ENCODE peak calls at places on chromosome 7, in five cellular contexts. Q is tibial artery, E is kidney, H is GM12864, W is body of pancreas. T is an unnamed sample.

GRCh38 chr7:151699147-151699546 is 177.8 kb downstream of the PRKAG2 start:
- DNase-seq in H (no peak), Q (no peak), E (peak), W (no peak), T (no peak)

GRCh38 chr7:2040201-2040892 is 192.4 kb downstream of the MAD1L1 start:
- DNase-seq in E (peak), W (no peak), Q (peak), H (no peak), T (peak)

GRCh38 chr7:150631866-150632864 is at the start of gene GIMAP6:
- DNase-seq in H (no peak), W (no peak), E (no peak), Q (no peak), T (no peak)

GRCh38 chr7:130162196-130162595 is 43.0 kb downstream of the TMEM209 start:
- DNase-seq in W (no peak), E (no peak), Q (no peak), H (no peak), T (no peak)

GRCh38 chr7:140656548-140657515 is 15.9 kb upstream of the ADCK2 start:
- DNase-seq in H (no peak), W (peak), E (no peak), Q (peak), T (peak)

GRCh38 chr7:114865564-114865963 is 56.3 kb upstream of the MDFIC start:
- DNase-seq in W (peak), Q (peak), E (no peak), H (peak), T (no peak)

GRCh38 chr7:27172388-27172774 is 1.7 kb downstream of the HOXA10 start:
- DNase-seq in E (peak), H (no peak), W (no peak), Q (peak), T (peak)

GRCh38 chr7:2571409-2571808 is 12.6 kb downstream of the IQCE start:
- DNase-seq in H (no peak), W (no peak), E (no peak), Q (no peak), T (peak)

GRCh38 chr7:68783671-68784070 is 814.6 kb upstream of the AUTS2 start:
- DNase-seq in Q (no peak), E (no peak), H (no peak), W (no peak), T (no peak)

GRCh38 chr7:151269511-151269910 is 21.0 kb upstream of the SMARCD3 start:
- DNase-seq in E (no peak), H (no peak), Q (no peak), W (no peak), T (no peak)

GRCh38 chr7:157469181-157470016 is 132.6 kb downstream of the DNAJB6 start:
- DNase-seq in W (no peak), Q (peak), E (no peak), H (no peak), T (no peak)

GRCh38 chr7:4479367-4480039 is 202.6 kb upstream of the FOXK1 start:
- DNase-seq in E (no peak), H (peak), Q (no peak), W (peak), T (no peak)

GRCh38 chr7:113659419-113659818 is 259.4 kb downstream of the PPP1R3A start:
- DNase-seq in Q (no peak), H (no peak), E (no peak), W (no peak), T (no peak)

GRCh38 chr7:47581442-47581820 is 480 bp downstream of the TNS3 start:
- DNase-seq in Q (no peak), H (no peak), E (peak), W (peak), T (no peak)

GRCh38 chr7:24946467-24946866 is 33.5 kb downstream of the OSBPL3 start:
- DNase-seq in E (no peak), H (no peak), W (no peak), Q (no peak), T (no peak)

GRCh38 chr7:100686822-100687211 is 7.2 kb downstream of the GIGYF1 start:
- DNase-seq in E (peak), W (no peak), Q (peak), H (no peak), T (no peak)

GRCh38 chr7:81236560-81236959 is 317.7 kb upstream of the SEMA3C start:
- DNase-seq in E (no peak), Q (no peak), W (no peak), H (no peak), T (no peak)

GRCh38 chr7:158125721-158126120 is 461.9 kb downstream of the PTPRN2 start:
- DNase-seq in Q (peak), E (peak), W (no peak), H (no peak), T (peak)

GRCh38 chr7:107090452-107090851 is 45.9 kb downstream of the PRKAR2B start:
- DNase-seq in Q (no peak), E (no peak), H (no peak), W (no peak), T (no peak)

GRCh38 chr7:107327986-107328569 is 141.8 kb upstream of the GPR22 start:
- DNase-seq in H (no peak), Q (no peak), E (no peak), W (no peak), T (no peak)

GRCh38 chr7:84187813-84188212 is 6.8 kb downstream of the SEMA3A start:
- DNase-seq in H (no peak), Q (no peak), W (no peak), E (no peak), T (no peak)

GRCh38 chr7:91135703-91136102 is 128.5 kb upstream of the FZD1 start:
- DNase-seq in Q (no peak), E (no peak), W (no peak), H (no peak), T (no peak)

GRCh38 chr7:22875475-22875874 is 52.8 kb upstream of the TOMM7 start:
- DNase-seq in Q (no peak), H (no peak), W (no peak), E (no peak), T (no peak)

GRCh38 chr7:22876986-22877729 is 54.5 kb upstream of the TOMM7 start:
- DNase-seq in W (no peak), Q (no peak), H (no peak), E (no peak), T (no peak)

GRCh38 chr7:22879285-22879684 is 56.6 kb upstream of the TOMM7 start:
- DNase-seq in E (no peak), W (no peak), Q (no peak), H (no peak), T (no peak)

GRCh38 chr7:22872087-22872807 is 49.6 kb upstream of the TOMM7 start:
- DNase-seq in Q (no peak), E (no peak), W (no peak), H (no peak), T (no peak)

GRCh38 chr7:22874904-22875303 is 52.3 kb upstream of the TOMM7 start:
- DNase-seq in E (no peak), H (no peak), Q (no peak), W (no peak), T (no peak)
- H3K4me3 ChIP-seq in E (no peak), H (no peak), Q (no peak), W (no peak), T (no peak)

DNA sequence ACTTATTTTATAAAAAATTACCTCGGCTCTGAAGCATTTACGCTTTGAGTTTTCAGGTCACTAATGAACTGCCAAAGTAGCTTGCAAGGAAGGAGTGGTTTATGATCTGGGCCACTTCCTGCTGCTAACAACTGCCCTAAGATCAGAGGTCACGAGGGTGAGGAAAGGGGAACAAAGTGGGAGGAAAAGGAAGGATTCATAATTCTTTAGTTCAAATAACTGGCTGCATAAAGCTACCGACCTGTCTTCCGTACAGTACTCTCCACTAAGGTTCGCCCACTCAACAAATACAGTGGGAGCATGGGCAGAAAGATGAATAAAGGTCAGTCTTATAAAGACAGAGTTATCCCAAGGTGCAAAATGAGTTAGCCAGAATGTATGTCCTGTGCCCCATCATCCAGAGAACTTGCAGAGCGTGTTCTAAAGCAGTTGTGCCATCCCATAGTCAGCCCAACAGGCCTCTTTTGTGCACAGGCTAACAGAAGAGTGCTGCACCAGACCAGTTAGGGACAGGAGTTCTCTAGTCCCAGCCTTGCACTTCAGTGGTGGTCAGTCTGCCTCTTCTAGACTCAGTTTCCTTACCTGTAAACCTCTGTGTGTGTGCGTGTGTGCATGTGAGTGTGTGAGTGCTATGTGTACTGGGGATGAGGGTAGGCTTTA is 65.9 kb downstream of the CREB3L2 start:
- DNase-seq in Q (no peak), E (no peak), W (no peak), H (no peak), T (no peak)
- H3K4me3 ChIP-seq in Q (no peak), E (no peak), W (no peak), H (no peak), T (no peak)

GRCh38 chr7:123537026-123537642 is 2.7 kb upstream of the IQUB start:
- DNase-seq in Q (no peak), H (no peak), W (no peak), E (no peak), T (no peak)

GRCh38 chr7:123533929-123534382 is 439 bp downstream of the IQUB start:
- DNase-seq in H (no peak), W (no peak), Q (no peak), E (no peak), T (no peak)

GRCh38 chr7:123533553-123533917 is 860 bp downstream of the IQUB start:
- DNase-seq in H (no peak), W (no peak), Q (no peak), E (no peak), T (no peak)

GRCh38 chr7:123534383-123535260 is at the start of gene IQUB:
- DNase-seq in E (peak), H (peak), Q (peak), W (peak), T (peak)

DNA sequence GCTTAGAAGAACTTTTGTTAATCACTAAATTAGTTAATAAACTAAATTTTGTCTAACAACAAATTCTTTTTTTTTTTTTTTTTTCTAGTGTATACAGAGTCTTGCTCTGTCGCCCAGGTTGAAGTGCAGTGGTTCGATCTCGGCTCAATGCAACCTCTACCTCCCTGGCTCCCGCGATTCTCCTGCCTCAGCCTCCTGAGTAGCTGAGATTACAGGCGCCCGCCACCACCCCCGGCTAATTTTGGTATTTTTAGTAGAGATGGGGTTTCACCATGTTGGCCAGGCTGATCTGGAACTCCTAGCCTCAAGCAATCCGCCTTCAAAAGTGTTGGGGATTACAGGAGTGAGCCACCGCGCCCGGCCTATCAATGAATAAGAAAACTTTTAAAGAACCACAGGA is 1.1 kb upstream of the IQUB start:
- DNase-seq in W (no peak), Q (no peak), E (peak), H (no peak), T (peak)
- H3K4me3 ChIP-seq in W (no peak), Q (peak), E (peak), H (peak), T (no peak)

GRCh38 chr7:290554-291301 is 758 bp downstream of the FOXL3 start:
- DNase-seq in H (no peak), Q (peak), E (no peak), W (peak), T (peak)
- H3K4me3 ChIP-seq in H (no peak), Q (no peak), E (no peak), W (no peak), T (no peak)

GRCh38 chr7:154888690-154889089 is 114.2 kb downstream of the PAXIP1 start:
- DNase-seq in H (no peak), E (no peak), Q (no peak), W (no peak), T (no peak)
- H3K4me3 ChIP-seq in H (no peak), E (no peak), Q (no peak), W (no peak), T (no peak)

DNA sequence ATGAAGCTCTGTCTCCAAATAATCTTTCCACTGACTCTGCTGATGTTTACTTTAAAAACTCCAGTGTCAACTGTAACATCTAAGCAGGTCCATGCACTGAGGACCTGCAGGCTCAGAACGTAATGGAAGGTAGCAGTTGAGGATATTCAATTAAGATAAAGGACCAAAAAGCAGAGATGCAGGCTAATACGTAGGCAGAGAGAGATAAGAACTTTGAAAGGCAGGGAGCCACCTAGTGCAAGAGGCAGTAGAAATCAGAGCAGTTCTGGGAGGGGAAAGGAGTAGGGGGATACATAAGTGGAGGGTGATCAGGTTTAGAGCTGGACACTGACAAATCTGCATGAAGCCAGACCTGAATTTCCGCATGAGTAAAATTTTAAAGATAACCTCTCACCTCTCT is 114.5 kb upstream of the POM121L12 start:
- DNase-seq in Q (no peak), W (no peak), E (no peak), H (no peak), T (no peak)
- H3K4me3 ChIP-seq in Q (no peak), W (no peak), E (no peak), H (no peak), T (no peak)

GRCh38 chr7:142321391-142321790 is 63.5 kb upstream of the PRSS58 start:
- DNase-seq in Q (no peak), E (no peak), H (no peak), W (no peak), T (no peak)

GRCh38 chr7:142320883-142321282 is 63.0 kb upstream of the PRSS58 start:
- DNase-seq in W (no peak), H (no peak), Q (no peak), E (no peak), T (no peak)

GRCh38 chr7:142323706-142324105 is 65.8 kb upstream of the PRSS58 start:
- DNase-seq in E (no peak), H (no peak), W (peak), Q (no peak), T (no peak)

DNA sequence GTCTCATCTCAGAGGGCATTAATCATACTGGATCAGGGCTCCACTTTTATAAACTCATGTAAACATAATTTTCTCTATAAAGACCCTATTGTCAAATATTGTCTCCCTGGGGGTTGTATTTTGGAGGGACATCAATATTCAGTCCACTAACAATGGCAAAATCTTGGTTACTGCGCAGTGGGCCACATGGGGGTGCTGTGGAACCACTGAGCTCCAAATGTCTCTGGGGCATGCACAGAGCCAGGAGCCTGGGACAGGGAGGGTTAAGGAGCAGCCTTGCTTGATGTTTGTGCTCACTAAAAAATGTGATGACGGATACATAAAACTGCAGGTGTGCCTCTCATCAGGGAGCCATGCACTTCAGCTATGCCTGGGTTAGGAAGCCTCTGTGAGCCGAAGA is 62.1 kb upstream of the PRSS58 start:
- DNase-seq in E (no peak), Q (no peak), W (no peak), H (no peak), T (no peak)
- H3K4me3 ChIP-seq in E (no peak), Q (no peak), W (no peak), H (no peak), T (no peak)

DNA sequence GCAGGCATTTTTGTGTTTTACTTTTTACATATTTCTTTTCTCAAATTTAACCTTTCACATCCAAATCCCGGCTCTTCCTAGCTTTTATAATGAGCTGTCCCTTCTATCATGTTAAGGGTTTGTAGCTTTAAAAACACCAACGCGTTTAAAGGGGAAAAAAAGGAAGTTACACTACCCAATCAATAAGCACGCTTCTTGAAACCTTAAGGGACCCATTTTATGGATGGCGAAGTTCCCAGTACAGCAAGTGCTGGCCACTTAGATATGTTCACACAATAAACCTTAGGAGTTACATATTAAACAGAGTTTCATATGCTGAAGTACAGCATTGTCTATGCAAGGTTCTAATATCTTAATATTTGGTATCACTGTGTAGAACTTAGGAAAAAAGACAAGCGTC is 1.8 kb downstream of the GNG11 start:
- DNase-seq in Q (no peak), E (no peak), W (no peak), H (no peak), T (no peak)
- H3K4me3 ChIP-seq in Q (peak), E (peak), W (no peak), H (no peak), T (no peak)

DNA sequence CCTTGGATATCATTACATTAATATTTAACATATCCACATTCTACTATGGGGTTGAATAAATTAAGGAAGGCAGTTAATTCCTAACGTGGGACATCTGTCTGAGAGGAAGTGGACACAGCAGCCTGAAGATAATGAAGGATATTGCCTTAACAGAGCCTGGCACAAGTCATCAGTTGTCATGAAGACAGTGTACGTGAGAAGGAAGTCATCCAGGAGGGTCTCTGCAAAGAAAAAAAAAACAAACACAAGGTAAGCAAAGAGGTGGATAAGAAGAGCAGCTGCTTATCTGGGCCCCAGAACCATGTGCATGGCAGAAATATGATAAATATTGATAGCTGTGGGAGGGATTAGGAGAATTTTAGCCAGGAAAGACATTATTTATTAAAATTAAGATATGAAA is 190.0 kb downstream of the RAPGEF5 start:
- DNase-seq in H (no peak), Q (no peak), W (no peak), E (no peak), T (no peak)
- H3K4me3 ChIP-seq in H (no peak), Q (no peak), W (no peak), E (no peak), T (no peak)

T was measured in aorta.